ENCODE peak calls at places on chromosomes 4 and X, in eight cellular contexts. M is dorsolateral prefrontal cortex; Q is CD8-positive, alpha-beta memory T cell; Z is heart right ventricle; H is uterus; I is GM23248; Y is NB4; D is suprapubic skin. X is an unnamed sample.

GRCh38 chr4:134622194-134622593 is 420.6 kb upstream of the PABPC4L start:
- DNase-seq in M (no peak), Q (no peak), H (no peak), Z (no peak), D (no peak), Y (no peak), I (no peak), X (no peak)

GRCh38 chr4:10124167-10124930 is 7.8 kb upstream of the WDR1 start:
- DNase-seq in Z (no peak), Q (no peak), H (no peak), M (no peak), Y (no peak), I (no peak), D (no peak), X (no peak)

GRCh38 chr4:14115106-14115505 is 487.6 kb upstream of the BOD1L1 start:
- DNase-seq in I (no peak), Z (no peak), M (no peak), H (no peak), Y (no peak), D (no peak), Q (no peak), X (no peak)

GRCh38 chr4:168871686-168872085 is 138.4 kb downstream of the CBR4 start:
- DNase-seq in M (no peak), D (no peak), I (peak; percentile 41), Q (no peak), H (no peak), Y (no peak), Z (no peak), X (no peak)

GRCh38 chrX:19334945-19335626 is 8.6 kb upstream of the PDHA1 start:
- DNase-seq in Y (peak; percentile 82), M (no peak), D (no peak), I (no peak), H (no peak), Q (no peak), Z (no peak), X (peak; percentile 27)

GRCh38 chrX:1391370-1391706 is 575 bp downstream of the SLC25A6 start:
- DNase-seq in I (no peak), M (no peak), Z (peak; percentile 95), H (no peak), D (no peak), Q (no peak), Y (no peak), X (no peak)

GRCh38 chr4:177737387-177737965 is 295.2 kb upstream of the AGA start:
- DNase-seq in D (no peak), Q (no peak), H (no peak), Z (no peak), Y (no peak), I (no peak), M (no peak), X (no peak)

GRCh38 chr4:147110968-147111367 is 165.3 kb upstream of the TTC29 start:
- DNase-seq in M (no peak), Z (no peak), H (no peak), D (no peak), Q (no peak), I (peak; percentile 35), Y (no peak), X (no peak)

GRCh38 chr4:129213692-129214091 is 117.7 kb downstream of the C4orf33 start:
- DNase-seq in H (no peak), Q (no peak), D (no peak), Y (no peak), I (no peak), M (no peak), Z (no peak), X (no peak)
- H3K4me3 ChIP-seq in H (no peak overlapping the region), Q (no peak overlapping the region), D (no peak overlapping the region), Y (no peak overlapping the region), I (no peak overlapping the region), M (no peak overlapping the region), Z (no peak overlapping the region), X (no peak overlapping the region)

DNA sequence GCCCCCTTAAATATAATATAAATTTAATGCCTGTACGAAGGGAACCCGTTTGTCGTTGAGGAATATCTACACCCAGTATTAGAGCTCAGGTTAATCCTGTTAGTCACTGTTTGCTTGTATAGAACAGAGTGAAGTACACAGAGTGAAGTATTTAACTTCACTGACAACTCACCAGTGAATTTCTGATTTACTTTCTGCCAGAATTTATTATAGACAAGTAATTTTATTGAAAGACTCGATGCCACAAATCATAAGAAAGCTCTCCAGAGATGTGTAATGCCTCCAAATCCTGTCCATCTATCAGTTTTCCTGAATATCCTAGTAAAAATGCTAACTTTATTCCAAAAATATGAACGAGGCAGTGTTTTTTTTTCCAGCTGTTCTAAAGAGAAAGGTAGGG is 1.6 kb downstream of the GAB1 start:
- DNase-seq in M (no peak), I (peak; percentile 25), D (no peak), Z (no peak), Q (no peak), H (no peak), Y (no peak), X (no peak)
- H3K4me3 ChIP-seq in M (peak overlapping the region; percentile 88), I (peak overlapping the region; percentile 92), D (peak overlapping the region; percentile 84), Z (peak overlapping the region; percentile 94), Q (no peak overlapping the region), H (peak overlapping the region; percentile 83), Y (no peak overlapping the region), X (no peak overlapping the region)

GRCh38 chr4:54230479-54231418 is 1.7 kb downstream of the PDGFRA start:
- DNase-seq in H (peak; percentile 77), I (peak; percentile 78), Y (no peak), Q (no peak), D (peak; percentile 86), Z (peak; percentile 46), M (no peak), X (no peak)

GRCh38 chr4:54233697-54234496 is 4.8 kb downstream of the PDGFRA start:
- DNase-seq in M (peak; percentile 81), Q (peak; percentile 51), Y (peak; percentile 89), Z (peak; percentile 73), I (peak; percentile 91), D (peak; percentile 87), H (peak; percentile 82), X (peak; percentile 62)

GRCh38 chr4:54231419-54232150 is 2.5 kb downstream of the PDGFRA start:
- DNase-seq in M (no peak), H (peak; percentile 63), Y (no peak), I (peak; percentile 83), D (peak; percentile 90), Q (no peak), Z (peak; percentile 74), X (no peak)

GRCh38 chr4:54233128-54233696 is 4.1 kb downstream of the PDGFRA start:
- DNase-seq in D (peak; percentile 90), M (peak; percentile 75), Q (peak; percentile 51), I (peak; percentile 95), Z (peak; percentile 88), Y (peak; percentile 88), H (peak; percentile 86), X (peak; percentile 60)

GRCh38 chr4:54232151-54232688 is 3.1 kb downstream of the PDGFRA start:
- DNase-seq in H (no peak), M (no peak), I (peak; percentile 59), Q (no peak), Z (no peak), Y (no peak), D (no peak), X (no peak)
- H3K4me3 ChIP-seq in H (peak overlapping the region; percentile 59), M (peak overlapping the region; percentile 69), I (peak overlapping the region; percentile 85), Q (no peak overlapping the region), Z (peak overlapping the region; percentile 62), Y (no peak overlapping the region), D (peak overlapping the region; percentile 54), X (no peak overlapping the region)

GRCh38 chrX:47080215-47080914 is 2.1 kb downstream of the RGN start:
- DNase-seq in Q (no peak), M (no peak), I (no peak), Y (no peak), D (no peak), Z (no peak), H (no peak), X (no peak)

GRCh38 chrX:47080915-47081236 is 2.6 kb downstream of the RGN start:
- DNase-seq in H (no peak), M (no peak), D (no peak), Z (no peak), I (no peak), Y (no peak), Q (no peak), X (no peak)

DNA sequence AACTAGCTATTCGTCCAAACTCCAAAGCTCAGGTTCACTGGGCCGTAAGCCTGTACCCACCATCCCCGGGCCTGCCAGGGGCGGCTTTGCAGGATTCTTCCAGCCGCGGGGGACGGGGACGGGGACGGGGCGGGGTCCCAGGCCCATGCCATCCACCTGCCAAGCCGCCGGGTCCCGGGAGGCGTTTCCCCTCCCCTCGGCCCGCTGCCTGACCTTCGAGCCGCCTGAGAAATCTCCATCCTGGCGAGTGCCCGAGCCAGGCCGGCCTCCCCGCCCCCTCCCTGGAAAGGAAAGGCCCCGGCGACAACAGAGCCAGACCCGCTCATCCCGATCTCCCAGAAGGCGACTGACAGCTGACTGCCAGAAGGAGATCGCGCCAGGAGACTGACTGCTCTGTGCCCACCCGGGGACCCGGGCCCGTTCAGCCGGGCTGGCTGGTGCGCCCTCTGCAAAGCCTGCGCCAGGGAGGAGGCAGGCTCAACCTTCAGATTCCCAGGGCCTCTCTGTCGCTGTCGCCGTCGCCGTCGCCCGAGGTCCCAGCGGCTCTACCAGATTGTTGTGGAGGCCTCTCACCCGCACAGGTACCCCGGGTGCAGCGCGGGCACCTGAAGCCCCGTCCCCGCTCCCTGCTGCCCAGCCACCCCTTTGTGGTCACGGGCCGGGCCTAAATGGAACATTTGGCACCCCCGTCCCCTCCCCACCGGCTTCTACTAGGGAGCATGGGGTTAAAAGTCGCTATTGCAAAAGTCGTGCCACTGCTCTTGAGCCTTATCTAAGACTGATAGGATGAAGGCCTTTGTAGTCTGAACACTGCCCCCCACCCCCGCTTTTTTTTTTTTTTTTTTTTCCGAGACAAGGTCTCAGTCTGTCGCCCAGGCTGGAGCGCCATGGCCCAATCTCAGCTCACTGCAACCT is at the start of gene RGN:
- DNase-seq in Y (no peak), H (peak; percentile 28), Z (peak; percentile 50), D (no peak), I (peak; percentile 39), M (no peak), Q (no peak), X (no peak)
- H3K4me3 ChIP-seq in Y (no peak within 1 kb of the TSS), H (peak within 1 kb of the TSS; percentile 32), Z (peak within 1 kb of the TSS; percentile 56), D (peak within 1 kb of the TSS; percentile 33), I (peak within 1 kb of the TSS; percentile 63), M (peak within 1 kb of the TSS; percentile 65), Q (no peak within 1 kb of the TSS), X (no peak within 1 kb of the TSS)

GRCh38 chr4:152719856-152720556 is 40.2 kb upstream of the TMEM154 start:
- DNase-seq in Y (no peak), Q (no peak), H (no peak), D (no peak), M (no peak), I (no peak), Z (no peak), X (no peak)
- H3K4me3 ChIP-seq in Y (no peak overlapping the region), Q (no peak overlapping the region), H (no peak overlapping the region), D (peak overlapping the region; percentile 27), M (no peak overlapping the region), I (no peak overlapping the region), Z (peak overlapping the region; percentile 8), X (no peak overlapping the region)

GRCh38 chr4:139025841-139026240 is 10.3 kb downstream of the NOCT start:
- DNase-seq in Z (no peak), M (no peak), I (peak; percentile 11), Y (no peak), D (no peak), H (no peak), Q (no peak), X (no peak)
- H3K4me3 ChIP-seq in Z (no peak overlapping the region), M (no peak overlapping the region), I (no peak overlapping the region), Y (no peak overlapping the region), D (no peak overlapping the region), H (no peak overlapping the region), Q (no peak overlapping the region), X (no peak overlapping the region)

GRCh38 chr4:47717173-47717572 is 120.7 kb downstream of the CORIN start:
- DNase-seq in Z (no peak), Q (no peak), I (no peak), M (no peak), H (no peak), D (no peak), Y (no peak), X (no peak)
- H3K4me3 ChIP-seq in Z (no peak overlapping the region), Q (no peak overlapping the region), I (no peak overlapping the region), M (no peak overlapping the region), H (no peak overlapping the region), D (no peak overlapping the region), Y (no peak overlapping the region), X (no peak overlapping the region)

X was measured in Jurkat, Clone E6-1.